ENCODE peak calls at places on chromosomes 3 and 15, in four cellular contexts. Z is pancreas, Q is stomach, C is endodermal cell. A is an unnamed sample. For H3K9me3, the result is how much of the 10 kb centered on the place peaks cover.

GRCh38 chr3:122105626-122106025 is 50.5 kb downstream of the CD86 start:
- DNase-seq in C (no peak), Q (no peak), Z (no peak), A (no peak)

GRCh38 chr3:124620600-124621063 is 109.6 kb upstream of the UMPS start:
- DNase-seq in C (peak), Z (peak), Q (peak), A (no peak)

GRCh38 chr3:72065872-72066641 is 281.1 kb upstream of the PROK2 start:
- DNase-seq in C (no peak), Z (no peak), Q (no peak), A (no peak)

GRCh38 chr3:56915969-56916586 is 114.3 kb upstream of the ARHGEF3 start:
- DNase-seq in C (peak), Z (no peak), Q (peak), A (peak)

GRCh38 chr3:40096561-40097506 is 212.7 kb upstream of the EIF1B start:
- DNase-seq in Z (peak), Q (peak), C (no peak), A (no peak)

GRCh38 chr3:126155280-126155640 is 25.1 kb downstream of the ALDH1L1 start:
- DNase-seq in Q (no peak), Z (no peak), C (no peak), A (no peak)

GRCh38 chr3:141738636-141739363 is 702 bp downstream of the RNF7 start:
- DNase-seq in C (no peak), Q (no peak), Z (no peak), A (peak)

GRCh38 chr3:141229132-141229531 is 2.5 kb upstream of the PXYLP1 start:
- DNase-seq in C (no peak), Z (no peak), Q (no peak), A (no peak)

GRCh38 chr3:67981077-67981476 is 326.7 kb upstream of the SUCLG2 start:
- DNase-seq in C (no peak), Z (no peak), Q (no peak), A (no peak)

GRCh38 chr15:40266828-40267304 is 16.0 kb downstream of the ANKRD63 start:
- DNase-seq in Z (no peak), C (no peak), Q (peak), A (no peak)

GRCh38 chr15:74651251-74651741 is 35.7 kb downstream of the CLK3 start:
- DNase-seq in Z (no peak), Q (no peak), C (no peak), A (no peak)

GRCh38 chr3:131806736-131807135 is 228.1 kb downstream of the CPNE4 start:
- DNase-seq in Z (no peak), Q (no peak), C (no peak), A (no peak)

GRCh38 chr3:114299925-114300624 is 6.2 kb downstream of the TIGIT start:
- DNase-seq in C (no peak), Q (no peak), Z (no peak), A (no peak)

GRCh38 chr3:197682713-197683112 is 54.0 kb downstream of the RUBCN start:
- DNase-seq in Z (no peak), C (no peak), Q (no peak), A (no peak)

GRCh38 chr15:75114327-75114726 is 87.4 kb upstream of the C15orf39 start:
- DNase-seq in Q (no peak), Z (no peak), C (no peak), A (no peak)

GRCh38 chr3:138245026-138245425 is 57.9 kb downstream of the ARMC8 start:
- DNase-seq in Q (no peak), C (no peak), Z (no peak), A (no peak)
- H3K4me3 ChIP-seq in Q (no peak), C (no peak), Z (no peak), A (no peak)

GRCh38 chr3:30721314-30721634 is 114.9 kb downstream of the TGFBR2 start:
- DNase-seq in Z (no peak), C (no peak), Q (no peak), A (no peak)

GRCh38 chr3:30723211-30723610 is 116.8 kb downstream of the TGFBR2 start:
- DNase-seq in Q (no peak), C (no peak), Z (no peak), A (no peak)

GRCh38 chr3:30728143-30728542 is 121.7 kb downstream of the TGFBR2 start:
- DNase-seq in C (no peak), Z (no peak), Q (no peak), A (no peak)

GRCh38 chr3:30720586-30721313 is 114.3 kb downstream of the TGFBR2 start:
- DNase-seq in C (no peak), Z (no peak), Q (no peak), A (no peak)

DNA sequence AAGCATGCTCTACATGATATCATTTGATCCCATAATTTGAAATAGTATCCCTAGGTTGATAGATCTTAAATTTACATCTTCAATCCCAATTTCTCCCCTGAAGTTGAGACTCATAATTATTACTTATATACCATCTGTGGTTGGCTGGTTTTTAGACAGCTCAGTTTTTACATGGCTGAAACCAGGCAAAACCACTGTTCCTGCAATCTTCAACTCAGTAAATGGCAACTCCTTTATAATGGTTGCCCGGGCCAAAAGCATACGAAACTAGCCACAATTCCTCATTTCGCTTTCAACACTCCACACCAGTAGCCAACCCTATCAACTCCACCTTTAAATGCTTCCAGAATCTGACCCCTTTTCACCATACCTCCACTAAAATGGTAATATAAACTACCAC is 118.5 kb downstream of the TGFBR2 start:
- DNase-seq in Z (no peak), Q (no peak), C (no peak), A (no peak)
- H3K9me3 ChIP-seq in Z (under half), Q (under half), C (under half), A (under half)

DNA sequence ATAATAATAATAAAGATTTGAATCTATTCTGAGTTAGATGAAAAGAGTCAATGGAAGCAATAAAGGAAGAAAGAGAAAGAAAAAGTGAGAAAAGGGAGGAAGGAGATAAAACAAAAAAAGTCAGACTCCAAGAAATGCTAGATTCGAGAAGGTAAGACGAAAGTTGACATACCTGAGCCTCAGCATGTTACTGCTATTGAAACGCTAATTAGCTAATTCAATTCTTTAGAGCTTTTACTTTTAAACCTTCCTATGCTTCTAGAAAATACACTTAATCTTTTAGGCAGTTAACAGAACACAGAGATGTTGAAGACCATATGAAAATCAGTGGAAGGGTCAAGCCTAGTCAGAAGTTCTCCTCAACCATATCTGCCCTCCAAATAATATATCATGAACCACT is 337.2 kb upstream of the ROBO2 start:
- DNase-seq in Q (no peak), C (no peak), Z (no peak), A (no peak)
- H3K4me3 ChIP-seq in Q (no peak), C (no peak), Z (no peak), A (no peak)

DNA sequence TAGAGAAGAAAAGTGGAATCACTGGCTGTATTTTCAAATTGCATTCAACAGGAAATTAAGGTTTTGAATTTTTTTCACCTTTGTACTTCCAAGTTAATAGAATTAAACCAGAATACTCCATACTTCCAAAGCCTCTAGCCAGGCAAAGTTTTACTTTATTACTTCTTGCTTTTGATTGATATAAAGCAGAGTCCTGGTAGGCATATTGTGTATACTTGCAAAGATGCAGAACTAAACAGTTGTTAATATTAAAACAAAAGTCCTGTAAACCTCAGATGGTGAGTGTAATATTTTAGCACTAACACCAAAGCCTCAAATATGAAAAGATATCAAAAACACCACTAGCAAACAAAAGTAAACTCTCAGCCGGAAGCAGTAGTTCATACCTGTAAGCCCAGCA is 107.2 kb upstream of the C2CD4B start:
- DNase-seq in C (no peak), Z (no peak), Q (no peak), A (no peak)
- H3K9me3 ChIP-seq in C (under half), Z (under half), Q (under half), A (under half)

DNA sequence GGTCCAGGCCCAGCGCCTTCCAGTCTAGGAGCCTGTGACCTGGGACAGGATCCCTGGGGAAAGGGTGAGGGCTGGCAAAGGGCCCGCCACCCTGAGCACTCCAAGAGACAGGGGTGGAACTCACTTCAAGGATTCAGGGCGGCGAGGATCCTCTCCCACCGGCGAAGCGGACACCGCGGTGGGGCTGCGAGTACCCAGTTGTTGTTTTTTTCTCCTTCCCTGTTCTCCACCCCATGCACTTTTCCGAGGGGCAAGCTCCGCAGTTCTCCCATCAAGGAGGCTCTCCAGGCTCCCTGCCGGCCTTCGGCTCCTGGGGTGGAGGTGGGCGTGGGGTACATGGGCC is 387 bp upstream of the PAQR5 start:
- DNase-seq in Q (no peak), Z (no peak), C (no peak), A (no peak)
- H3K4me3 ChIP-seq in Q (peak), Z (peak), C (peak), A (peak)

GRCh38 chr15:25177955-25178801 is 223.4 kb downstream of the SNRPN start:
- DNase-seq in C (peak), Z (peak), Q (peak), A (no peak)

GRCh38 chr15:25176991-25177954 is 222.5 kb downstream of the SNRPN start:
- DNase-seq in C (peak), Q (peak), Z (peak), A (no peak)

GRCh38 chr15:25175033-25175788 is 220.4 kb downstream of the SNRPN start:
- DNase-seq in C (peak), Q (peak), Z (peak), A (no peak)

GRCh38 chr15:25175789-25176615 is 221.2 kb downstream of the SNRPN start:
- DNase-seq in C (peak), Z (peak), Q (peak), A (no peak)

GRCh38 chr15:25176616-25176923 is 221.8 kb downstream of the SNRPN start:
- DNase-seq in C (peak), Q (peak), Z (no peak), A (no peak)
- H3K9me3 ChIP-seq in C (under half), Q (half or more), Z (under half), A (under half)

DNA sequence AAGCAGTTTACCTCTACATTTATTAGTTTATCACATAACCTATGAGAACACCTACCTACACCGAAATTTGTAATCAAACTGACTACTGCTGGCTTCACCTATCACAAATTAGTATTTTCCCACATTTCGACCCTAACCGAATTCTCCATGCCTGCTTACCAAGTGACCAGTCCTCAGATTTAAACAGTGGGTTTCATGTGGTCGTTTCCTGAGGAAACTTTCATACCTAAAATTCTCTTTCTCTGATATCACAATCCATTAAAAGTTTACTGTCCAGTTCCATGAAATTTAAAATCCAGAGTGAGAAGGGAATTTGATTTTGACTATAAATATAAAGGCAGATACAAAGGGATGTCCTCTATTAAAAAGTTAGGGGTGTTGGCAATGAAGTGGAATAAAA is 1.9 kb downstream of the PLOD2 start:
- DNase-seq in C (no peak), Q (no peak), Z (no peak), A (no peak)
- H3K4me3 ChIP-seq in C (peak), Q (peak), Z (no peak), A (no peak)

DNA sequence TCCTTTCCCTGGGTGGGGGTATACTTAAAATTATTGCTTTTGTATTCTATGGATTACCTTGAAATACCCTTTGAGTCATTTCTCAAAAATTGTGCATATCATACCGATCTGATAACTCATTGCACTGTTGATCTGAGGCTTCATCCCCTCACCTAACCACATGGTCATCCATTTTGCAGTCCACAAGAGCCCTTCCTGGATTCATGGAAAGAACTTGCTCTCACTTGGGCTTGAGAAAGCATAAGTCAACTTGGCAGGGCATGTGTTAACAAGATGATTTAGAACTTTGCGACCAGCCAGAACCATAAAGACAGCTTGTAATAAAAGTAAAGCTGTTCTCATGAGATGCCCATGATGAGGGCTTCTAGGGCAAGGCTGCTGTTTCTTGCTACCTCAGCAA is 22.2 kb downstream of the MME start:
- DNase-seq in Z (no peak), C (no peak), Q (no peak), A (no peak)
- H3K9me3 ChIP-seq in Z (under half), C (under half), Q (under half), A (under half)

GRCh38 chr3:169362261-169362660 is 301.3 kb downstream of the MECOM start:
- DNase-seq in Q (peak), C (no peak), Z (peak), A (no peak)

GRCh38 chr3:169354774-169355501 is 308.6 kb downstream of the MECOM start:
- DNase-seq in C (peak), Q (no peak), Z (no peak), A (peak)

GRCh38 chr3:169356284-169356955 is 307.1 kb downstream of the MECOM start:
- DNase-seq in Z (no peak), C (no peak), Q (no peak), A (peak)
- H3K4me3 ChIP-seq in Z (no peak), C (no peak), Q (no peak), A (peak)

A was measured in neural progenitor cell.